ENCODE peak calls at places on chromosome 17, in ten cellular contexts. X, N, G, O, L, U, B, W, Q and R are unnamed samples.

GRCh38 chr17:57890857-57891232 is 41.0 kb upstream of the MRPS23 start:
- DNase-seq in W (no peak), N (no peak), Q (no peak), G (no peak), U (no peak), L (no peak), O (no peak), B (no peak), X (no peak), R (no peak)

GRCh38 chr17:38870259-38871165 is 654 bp downstream of the LASP1 start:
- DNase-seq in O (no peak), N (peak; percentile 83), W (peak; percentile 69), B (peak; percentile 42), L (peak; percentile 73), X (no peak), Q (peak; percentile 87), G (peak; percentile 42), U (no peak), R (peak; percentile 61)

GRCh38 chr17:78294776-78295175 is 63.3 kb downstream of the TMEM235 start:
- DNase-seq in W (peak; percentile 79), L (no peak), X (peak; percentile 48), Q (no peak), U (no peak), N (no peak), G (peak; percentile 54), B (no peak), O (no peak), R (no peak)

GRCh38 chr17:75927286-75927922 is 13.4 kb downstream of the FBF1 start:
- DNase-seq in N (peak; percentile 36), L (no peak), U (no peak), Q (peak; percentile 71), X (no peak), W (peak; percentile 10), G (no peak), B (peak; percentile 33), O (no peak), R (no peak)

GRCh38 chr17:78661092-78661770 is 84.0 kb upstream of the DNAH17 start:
- DNase-seq in N (no peak), W (peak; percentile 88), X (peak; percentile 32), Q (no peak), O (peak; percentile 30), B (no peak), U (no peak), L (peak; percentile 70), G (no peak), R (no peak)

GRCh38 chr17:68908045-68908444 is 47.1 kb downstream of the ABCA8 start:
- DNase-seq in Q (no peak), N (no peak), U (no peak), B (no peak), G (no peak), L (no peak), W (no peak), X (no peak), O (no peak), R (no peak)

GRCh38 chr17:671076-671762 is 43.4 kb downstream of the VPS53 start:
- DNase-seq in L (no peak), W (no peak), G (no peak), N (no peak), B (no peak), U (no peak), O (no peak), Q (no peak), X (no peak), R (no peak)

GRCh38 chr17:73533127-73533526 is 111.1 kb downstream of the SDK2 start:
- DNase-seq in L (no peak), U (no peak), X (no peak), O (no peak), G (no peak), Q (no peak), W (no peak), B (no peak), N (no peak), R (peak; percentile 65)

GRCh38 chr17:36590082-36590481 is 1.6 kb upstream of the DHRS11 start:
- DNase-seq in N (peak; percentile 73), X (no peak), Q (no peak), B (no peak), W (no peak), L (no peak), O (no peak), U (no peak), G (peak; percentile 25), R (no peak)

GRCh38 chr17:60598001-60598736 is 1.8 kb upstream of the PPM1D start:
- DNase-seq in B (no peak), U (no peak), W (no peak), O (no peak), N (no peak), X (no peak), G (no peak), Q (no peak), L (no peak), R (no peak)

GRCh38 chr17:49691677-49692191 is 13.8 kb upstream of the SPOP start:
- DNase-seq in O (no peak), Q (no peak), N (no peak), B (no peak), X (no peak), G (no peak), L (no peak), W (no peak), U (no peak), R (no peak)
- H3K27ac ChIP-seq in O (no peak overlapping the region), Q (peak overlapping the region; percentile 53), N (peak overlapping the region; percentile 56), B (no peak overlapping the region), X (peak overlapping the region; percentile 48), G (no peak overlapping the region), L (no peak overlapping the region), W (no peak overlapping the region), U (no peak overlapping the region), R (no peak overlapping the region)

DNA sequence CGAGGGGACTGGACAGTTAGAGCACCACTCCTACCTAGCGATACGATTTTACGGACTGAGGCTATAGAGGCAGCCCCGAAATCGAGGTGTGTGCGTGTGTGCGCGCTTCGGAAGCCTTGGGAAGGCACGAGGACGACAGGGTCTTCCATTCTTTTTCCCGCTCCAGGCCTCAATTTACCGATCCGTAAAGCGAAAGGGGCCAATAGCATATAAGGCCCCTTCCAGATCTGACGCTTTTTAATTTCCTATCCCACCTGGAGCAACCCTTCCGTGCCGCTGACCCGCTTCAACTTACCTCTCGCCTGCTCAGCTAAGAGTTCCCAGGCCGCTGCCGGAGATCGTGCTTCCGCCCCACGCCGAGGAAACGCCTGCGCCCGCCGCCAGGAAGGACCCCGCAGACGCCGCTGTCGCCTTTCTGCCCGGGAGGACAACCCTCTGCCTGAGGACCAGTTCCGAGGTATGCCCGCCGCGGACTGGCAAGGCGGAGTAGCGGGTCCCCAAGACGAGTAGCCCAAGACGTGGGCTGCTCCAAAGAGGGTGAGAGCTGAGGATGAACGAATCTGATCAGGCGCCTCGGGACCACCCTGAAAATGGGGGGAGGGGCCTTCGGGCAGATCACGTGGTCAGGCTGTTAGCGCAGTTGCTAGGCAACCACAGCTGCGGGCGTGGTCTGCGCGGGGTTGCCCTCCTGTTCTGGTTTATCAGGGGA is at the start of gene EFTUD2:
- DNase-seq in G (peak; percentile 84), W (peak; percentile 96), L (peak; percentile 89), B (peak; percentile 81), N (peak; percentile 85), O (peak; percentile 53), X (peak; percentile 81), U (peak; percentile 69), Q (peak; percentile 94), R (peak; percentile 89)
- H3K27ac ChIP-seq in G (peak within 1 kb of the TSS; percentile 89), W (peak within 1 kb of the TSS; percentile 93), L (peak within 1 kb of the TSS; percentile 91), B (peak within 1 kb of the TSS; percentile 99), N (peak within 1 kb of the TSS; percentile 99), O (peak within 1 kb of the TSS; percentile 99), X (peak within 1 kb of the TSS; percentile 100), U (peak within 1 kb of the TSS; percentile 90), Q (peak within 1 kb of the TSS; percentile 100), R (peak within 1 kb of the TSS; percentile 97)

GRCh38 chr17:7352559-7352889 is 562 bp downstream of the KCTD11 start:
- DNase-seq in B (no peak), Q (no peak), W (no peak), L (no peak), U (no peak), N (no peak), G (no peak), X (no peak), O (no peak), R (no peak)

GRCh38 chr17:7352910-7353635 is 1.1 kb downstream of the KCTD11 start:
- DNase-seq in W (no peak), G (no peak), L (no peak), Q (no peak), O (no peak), B (no peak), X (no peak), N (no peak), U (no peak), R (no peak)

GRCh38 chr17:7355053-7355452 is at the start of gene TMEM95:
- DNase-seq in X (no peak), G (no peak), U (no peak), O (no peak), W (no peak), L (peak; percentile 47), N (no peak), Q (no peak), B (peak; percentile 70), R (no peak)

GRCh38 chr17:7356072-7356549 is 1.2 kb downstream of the TMEM95 start:
- DNase-seq in G (peak; percentile 53), Q (peak; percentile 90), W (peak; percentile 50), U (no peak), X (peak; percentile 38), N (peak; percentile 84), L (peak; percentile 92), B (peak; percentile 80), O (peak; percentile 72), R (peak; percentile 32)

GRCh38 chr17:7354262-7354781 is 634 bp upstream of the TMEM95 start:
- DNase-seq in W (peak; percentile 90), X (peak; percentile 55), L (no peak), Q (no peak), N (no peak), U (no peak), G (peak; percentile 80), B (peak; percentile 43), O (peak; percentile 100), R (no peak)
- H3K27ac ChIP-seq in W (peak overlapping the region; percentile 100), X (no peak overlapping the region), L (no peak overlapping the region), Q (no peak overlapping the region), N (no peak overlapping the region), U (no peak overlapping the region), G (peak overlapping the region; percentile 17), B (no peak overlapping the region), O (peak overlapping the region; percentile 88), R (peak overlapping the region; percentile 83)

GRCh38 chr17:16515933-16516332 is 23.9 kb upstream of the LRRC75A start:
- DNase-seq in X (no peak), N (peak; percentile 62), L (no peak), O (no peak), Q (no peak), U (no peak), W (no peak), G (no peak), B (no peak), R (no peak)

GRCh38 chr17:16507918-16508533 is 16.0 kb upstream of the LRRC75A start:
- DNase-seq in Q (no peak), U (no peak), X (no peak), O (no peak), W (no peak), L (no peak), B (no peak), N (peak; percentile 86), G (peak; percentile 17), R (no peak)

GRCh38 chr17:16513858-16514257 is 21.9 kb upstream of the LRRC75A start:
- DNase-seq in U (no peak), B (no peak), G (no peak), X (no peak), N (no peak), O (no peak), W (no peak), Q (no peak), L (no peak), R (no peak)

GRCh38 chr17:16512011-16512410 is 20.0 kb upstream of the LRRC75A start:
- DNase-seq in X (no peak), B (peak; percentile 78), W (no peak), Q (no peak), O (no peak), U (no peak), L (no peak), N (no peak), G (no peak), R (no peak)

GRCh38 chr17:16511515-16511914 is 19.5 kb upstream of the LRRC75A start:
- DNase-seq in N (no peak), B (no peak), L (no peak), X (no peak), G (no peak), W (no peak), Q (no peak), O (no peak), U (no peak), R (no peak)
- H3K27ac ChIP-seq in N (no peak overlapping the region), B (peak overlapping the region; percentile 16), L (no peak overlapping the region), X (no peak overlapping the region), G (no peak overlapping the region), W (no peak overlapping the region), Q (no peak overlapping the region), O (no peak overlapping the region), U (no peak overlapping the region), R (no peak overlapping the region)